ENCODE peak calls at places on chromosomes 2 and 18, in five cellular contexts. D is activated T-helper 1 cell treated with anti-CD3 and anti-CD28 coated beads, Interleukin-2, amount 50 U/mL, for 16 hours; Y is stimulated activated CD8-positive, alpha-beta memory T cell treated with anti-CD3 and anti-CD28 coated beads, Interleukin-2, amount 100 ng/mL, for 48 hours; F is CD4-positive, CD25-positive, alpha-beta regulatory T cell; U is GM12865. G is an unnamed sample.

GRCh38 chr2:186590538-186591441 is 934 bp downstream of the ITGAV start:
- DNase-seq in D (no peak), Y (no peak), F (peak; percentile 21), U (peak; percentile 44), G (no peak)

GRCh38 chr2:238272156-238272555 is 16.3 kb downstream of the PER2 start:
- DNase-seq in D (no peak), Y (no peak), F (no peak), U (no peak), G (no peak)

GRCh38 chr2:145682536-145683157 is 1162.7 kb upstream of the ZEB2 start:
- DNase-seq in D (no peak), Y (no peak), F (no peak), U (no peak), G (no peak)

GRCh38 chr18:78875268-78875997 is 104.2 kb upstream of the SALL3 start:
- DNase-seq in D (no peak), Y (peak; percentile 11), F (peak; percentile 15), U (peak; percentile 3), G (no peak)

GRCh38 chr2:102119255-102119654 is 23.3 kb upstream of the IL1R1 start:
- DNase-seq in D (no peak), Y (no peak), F (no peak), U (no peak), G (no peak)

GRCh38 chr18:36155960-36156757 is 26.5 kb downstream of the ELP2 start:
- DNase-seq in D (no peak), Y (no peak), F (no peak), U (no peak), G (no peak)

GRCh38 chr2:174066871-174067270 is 101.7 kb upstream of the SP3 start:
- DNase-seq in D (no peak), Y (no peak), F (no peak), U (no peak), G (no peak)

GRCh38 chr2:172196768-172197322 is 94.1 kb upstream of the DLX2 start:
- DNase-seq in D (no peak), Y (peak; percentile 11), F (no peak), U (peak; percentile 24), G (no peak)

GRCh38 chr18:51342815-51343214 is 145.3 kb upstream of the MEX3C start:
- DNase-seq in D (no peak), Y (no peak), F (no peak), U (no peak), G (no peak)

GRCh38 chr18:22057908-22058527 is 111.4 kb upstream of the GATA6 start:
- DNase-seq in D (no peak), Y (no peak), F (no peak), U (no peak), G (no peak)

GRCh38 chr2:114192362-114192761 is 250.1 kb upstream of the DPP10 start:
- DNase-seq in D (no peak), Y (no peak), F (no peak), U (no peak), G (no peak)

GRCh38 chr18:10232062-10232461 is 222.4 kb upstream of the APCDD1 start:
- DNase-seq in D (no peak), Y (no peak), F (no peak), U (no peak), G (no peak)

GRCh38 chr2:176072951-176073904 is 10.5 kb downstream of the EVX2 start:
- DNase-seq in D (no peak), Y (no peak), F (no peak), U (no peak), G (no peak)

GRCh38 chr2:220144411-220144810 is 517.0 kb downstream of the SLC4A3 start:
- DNase-seq in D (no peak), Y (no peak), F (no peak), U (no peak), G (no peak)

GRCh38 chr2:191617589-191617988 is 60.3 kb upstream of the NABP1 start:
- DNase-seq in D (no peak), Y (peak; percentile 9), F (peak; percentile 81), U (peak; percentile 82), G (peak; percentile 15)

GRCh38 chr2:43192039-43192438 is 34.4 kb downstream of the ZFP36L2 start:
- DNase-seq in D (no peak), Y (no peak), F (no peak), U (peak; percentile 49), G (no peak)

GRCh38 chr2:235542728-235543125 is 48.9 kb downstream of the AGAP1 start:
- DNase-seq in D (no peak), Y (no peak), F (no peak), U (no peak), G (no peak)

GRCh38 chr2:146927080-146927714 is 917.6 kb upstream of the ACVR2A start:
- DNase-seq in D (no peak), Y (no peak), F (no peak), U (peak; percentile 60), G (no peak)

GRCh38 chr18:7926526-7926925 is 359.4 kb downstream of the PTPRM start:
- DNase-seq in D (no peak), Y (no peak), F (no peak), U (no peak), G (no peak)

GRCh38 chr2:120261387-120262006 is 8.8 kb downstream of the RALB start:
- DNase-seq in D (no peak), Y (no peak), F (no peak), U (peak; percentile 75), G (no peak)

GRCh38 chr2:64799592-64800252 is 146.0 kb upstream of the SERTAD2 start:
- DNase-seq in D (no peak), Y (no peak), F (no peak), U (no peak), G (no peak)

GRCh38 chr2:20781656-20782265 is 41.1 kb downstream of the LDAH start:
- DNase-seq in D (no peak), Y (no peak), F (peak; percentile 27), U (peak; percentile 52), G (peak; percentile 5)

GRCh38 chr2:78967294-78967693 is 58.2 kb upstream of the REG3G start:
- DNase-seq in D (no peak), Y (no peak), F (no peak), U (no peak), G (no peak)

GRCh38 chr2:163471947-163472346 is 263.9 kb downstream of the FIGN start:
- DNase-seq in D (no peak), Y (no peak), F (no peak), U (no peak), G (no peak)

GRCh38 chr2:127747621-127748020 is 46.3 kb downstream of the SFT2D3 start:
- DNase-seq in D (no peak), Y (no peak), F (no peak), U (no peak), G (no peak)

GRCh38 chr2:6341730-6342129 is 524.0 kb downstream of the CMPK2 start:
- DNase-seq in D (no peak), Y (no peak), F (no peak), U (no peak), G (no peak)

GRCh38 chr18:62784966-62785413 is 69.6 kb downstream of the PHLPP1 start:
- DNase-seq in D (no peak), Y (no peak), F (no peak), U (no peak), G (no peak)

GRCh38 chr18:12327510-12328178 is 19.6 kb downstream of the TUBB6 start:
- DNase-seq in D (peak; percentile 54), Y (peak; percentile 68), F (peak; percentile 53), U (peak; percentile 78), G (peak; percentile 46)

GRCh38 chr2:216575465-216575864 is 57.8 kb upstream of the IGFBP2 start:
- DNase-seq in D (no peak), Y (no peak), F (no peak), U (no peak), G (no peak)

GRCh38 chr2:48145845-48146452 is 239.7 kb upstream of the FBXO11 start:
- DNase-seq in D (no peak), Y (no peak), F (no peak), U (no peak), G (no peak)

GRCh38 chr2:240430595-240430994 is 4.9 kb upstream of the GPC1 start:
- DNase-seq in D (no peak), Y (no peak), F (no peak), U (no peak), G (no peak)

GRCh38 chr2:235493775-235494715 is at the start of gene AGAP1:
- DNase-seq in D (no peak), Y (no peak), F (no peak), U (peak; percentile 28), G (no peak)

GRCh38 chr2:27887830-27888229 is 2.4 kb downstream of the RBKS start:
- DNase-seq in D (no peak), Y (no peak), F (no peak), U (no peak), G (no peak)

GRCh38 chr2:24304098-24304497 is 56.2 kb downstream of the ITSN2 start:
- DNase-seq in D (no peak), Y (no peak), F (no peak), U (no peak), G (no peak)

GRCh38 chr2:66443977-66444855 is 9.3 kb downstream of the MEIS1 start:
- DNase-seq in D (no peak), Y (no peak), F (no peak), U (no peak), G (no peak)

GRCh38 chr2:214185546-214185945 is 225.3 kb upstream of the VWC2L start:
- DNase-seq in D (no peak), Y (no peak), F (no peak), U (no peak), G (no peak)

GRCh38 chr2:220619525-220620267 is 952.4 kb downstream of the EPHA4 start:
- DNase-seq in D (no peak), Y (no peak), F (no peak), U (no peak), G (no peak)

GRCh38 chr2:57696016-57696415 is 350.6 kb upstream of the VRK2 start:
- DNase-seq in D (no peak), Y (no peak), F (no peak), U (no peak), G (no peak)

G was measured in T-helper 17 cell.